ENCODE peak calls at places on chromosomes 3 and 15, in four cellular contexts. One of them, this sample, is unnamed.

GRCh38 chr3:135038191-135038590 is 243.1 kb downstream of the EPHB1 start:
- DNase-seq in K562: no peak
- DNase-seq in SK-N-SH: no peak
- DNase-seq in HL-60: no peak
- DNase-seq in this sample: no peak

GRCh38 chr3:4986175-4986610 is 7.0 kb downstream of the BHLHE40 start:
- DNase-seq in K562: no peak
- DNase-seq in SK-N-SH: no peak
- DNase-seq in HL-60: no peak
- DNase-seq in this sample: no peak

GRCh38 chr3:62131620-62132019 is 241.7 kb downstream of the FEZF2 start:
- DNase-seq in K562: no peak
- DNase-seq in SK-N-SH: peak; percentile 28
- DNase-seq in HL-60: no peak
- DNase-seq in this sample: no peak

GRCh38 chr15:48992545-48992944 is 28.8 kb upstream of the SHC4 start:
- DNase-seq in K562: no peak
- DNase-seq in SK-N-SH: no peak
- DNase-seq in HL-60: peak; percentile 58
- DNase-seq in this sample: no peak

GRCh38 chr3:66499881-66500574 is 794 bp downstream of the LRIG1 start:
- DNase-seq in K562: no peak
- DNase-seq in SK-N-SH: peak; percentile 71
- DNase-seq in HL-60: no peak
- DNase-seq in this sample: no peak

GRCh38 chr15:51390239-51390931 is 48.9 kb downstream of the GLDN start:
- DNase-seq in K562: no peak
- DNase-seq in SK-N-SH: no peak
- DNase-seq in HL-60: no peak
- DNase-seq in this sample: no peak

GRCh38 chr3:124774305-124774673 is 44.0 kb downstream of the UMPS start:
- DNase-seq in K562: no peak
- DNase-seq in SK-N-SH: no peak
- DNase-seq in HL-60: no peak
- DNase-seq in this sample: no peak

GRCh38 chr15:25762015-25762662 is 101.0 kb downstream of the ATP10A start:
- DNase-seq in K562: no peak
- DNase-seq in SK-N-SH: no peak
- DNase-seq in HL-60: peak; percentile 5
- DNase-seq in this sample: no peak

GRCh38 chr15:51368751-51369450 is 27.4 kb downstream of the GLDN start:
- DNase-seq in K562: no peak
- DNase-seq in SK-N-SH: no peak
- DNase-seq in HL-60: no peak
- DNase-seq in this sample: peak; percentile 22

DNA sequence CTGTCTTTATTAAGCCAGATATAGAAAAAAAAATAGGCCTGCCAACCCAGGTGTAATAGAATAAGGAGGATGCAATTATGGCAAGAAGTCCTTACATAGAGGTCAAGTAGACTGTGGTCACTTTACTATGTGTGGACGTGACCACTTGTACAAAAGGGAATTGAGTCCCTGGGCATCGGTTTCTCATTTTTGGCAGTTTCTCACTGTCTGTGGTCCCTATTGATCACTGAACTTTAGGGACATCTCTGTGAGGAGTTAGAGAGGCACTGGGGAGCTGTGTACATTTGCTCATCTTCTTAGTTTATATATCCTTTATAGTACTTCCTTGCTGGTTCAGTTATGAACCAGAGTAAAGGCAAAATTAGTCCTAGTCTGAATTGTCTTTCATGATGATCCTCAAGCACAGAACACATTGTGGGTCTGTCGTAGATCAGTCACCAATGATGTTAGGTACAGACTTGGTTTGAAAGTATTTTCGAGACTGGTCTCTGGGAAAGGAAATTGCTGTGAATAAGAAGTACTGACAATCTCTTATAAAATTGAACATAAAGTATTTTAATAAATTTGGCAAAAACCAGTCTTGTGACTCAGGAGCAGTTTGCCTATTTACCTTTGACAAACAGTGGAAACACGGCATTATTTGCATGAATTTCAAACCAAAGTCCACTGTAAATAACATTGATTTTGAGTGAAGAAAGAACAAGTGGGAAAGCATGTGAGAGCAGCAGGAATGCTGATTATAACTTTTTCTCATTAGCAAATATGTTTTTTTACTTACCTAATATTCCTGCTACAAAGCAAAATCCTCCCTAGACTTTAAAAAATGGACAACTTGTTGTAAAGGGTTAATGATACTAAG is 218.9 kb upstream of the DPH6 start:
- DNase-seq in K562: no peak
- DNase-seq in SK-N-SH: no peak
- DNase-seq in HL-60: no peak
- DNase-seq in this sample: no peak
- TF ChIP-seq REST in K562: no peak
- TF ChIP-seq REST in SK-N-SH: no peak
- TF ChIP-seq REST in HL-60: no peak
- TF ChIP-seq REST in this sample: no peak

GRCh38 chr3:32457971-32458471 is 44.6 kb downstream of the CMTM6 start:
- DNase-seq in K562: peak; percentile 30
- DNase-seq in SK-N-SH: no peak
- DNase-seq in HL-60: peak; percentile 62
- DNase-seq in this sample: no peak
- H3K27ac ChIP-seq in K562: no peak overlapping the region
- H3K27ac ChIP-seq in SK-N-SH: no peak overlapping the region
- H3K27ac ChIP-seq in HL-60: peak overlapping the region; percentile 82
- H3K27ac ChIP-seq in this sample: no peak overlapping the region

GRCh38 chr15:101264911-101265641 is 12.2 kb downstream of the SELENOS start:
- DNase-seq in K562: no peak
- DNase-seq in SK-N-SH: no peak
- DNase-seq in HL-60: no peak
- DNase-seq in this sample: no peak
- TF ChIP-seq REST in K562: no peak
- TF ChIP-seq REST in SK-N-SH: no peak
- TF ChIP-seq REST in HL-60: no peak
- TF ChIP-seq REST in this sample: no peak

DNA sequence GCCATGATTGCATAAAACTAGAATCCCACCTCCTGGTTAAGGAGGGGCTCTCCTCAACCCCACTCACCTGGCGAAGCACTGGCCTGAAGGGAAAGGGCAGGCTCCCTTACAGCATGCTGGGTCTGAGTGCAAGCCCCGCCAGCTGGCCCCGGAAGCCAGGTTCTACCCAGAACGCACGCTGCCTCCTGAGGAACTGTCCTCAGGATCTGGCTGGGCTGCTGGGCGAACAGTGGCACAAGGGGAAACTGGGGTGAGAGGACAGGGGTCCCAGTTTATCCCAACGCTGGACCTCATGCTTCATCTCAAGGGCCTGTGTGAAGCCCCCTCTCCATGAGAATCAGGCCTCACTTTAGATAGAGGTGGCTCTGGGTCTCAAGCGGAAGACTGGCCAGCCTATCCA is 47.5 kb downstream of the NUP210 start:
- DNase-seq in K562: no peak
- DNase-seq in SK-N-SH: no peak
- DNase-seq in HL-60: no peak
- DNase-seq in this sample: no peak
- H3K27ac ChIP-seq in K562: no peak overlapping the region
- H3K27ac ChIP-seq in SK-N-SH: no peak overlapping the region
- H3K27ac ChIP-seq in HL-60: no peak overlapping the region
- H3K27ac ChIP-seq in this sample: no peak overlapping the region

DNA sequence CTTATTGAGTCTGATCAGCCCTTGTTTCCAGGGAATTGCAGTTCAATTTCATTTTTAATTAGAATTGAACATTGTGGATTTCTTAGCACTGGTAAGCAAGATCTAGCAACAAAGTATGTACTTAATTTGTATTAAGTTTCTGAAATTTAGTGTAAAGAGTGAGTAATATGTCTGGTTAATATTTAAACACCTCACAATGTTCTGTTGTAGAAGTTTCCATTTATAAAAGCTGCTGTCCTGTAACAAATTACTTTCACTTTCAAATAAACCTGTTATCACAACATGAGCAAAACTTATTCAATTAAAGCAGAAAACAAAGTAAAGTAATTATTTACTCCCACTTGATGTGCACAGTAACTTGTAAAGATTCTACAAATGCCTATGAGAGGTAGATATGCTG is 448.5 kb downstream of the NAALADL2 start:
- DNase-seq in K562: no peak
- DNase-seq in SK-N-SH: no peak
- DNase-seq in HL-60: no peak
- DNase-seq in this sample: no peak
- TF ChIP-seq REST in K562: no peak
- TF ChIP-seq REST in SK-N-SH: no peak
- TF ChIP-seq REST in HL-60: no peak
- TF ChIP-seq REST in this sample: no peak

DNA sequence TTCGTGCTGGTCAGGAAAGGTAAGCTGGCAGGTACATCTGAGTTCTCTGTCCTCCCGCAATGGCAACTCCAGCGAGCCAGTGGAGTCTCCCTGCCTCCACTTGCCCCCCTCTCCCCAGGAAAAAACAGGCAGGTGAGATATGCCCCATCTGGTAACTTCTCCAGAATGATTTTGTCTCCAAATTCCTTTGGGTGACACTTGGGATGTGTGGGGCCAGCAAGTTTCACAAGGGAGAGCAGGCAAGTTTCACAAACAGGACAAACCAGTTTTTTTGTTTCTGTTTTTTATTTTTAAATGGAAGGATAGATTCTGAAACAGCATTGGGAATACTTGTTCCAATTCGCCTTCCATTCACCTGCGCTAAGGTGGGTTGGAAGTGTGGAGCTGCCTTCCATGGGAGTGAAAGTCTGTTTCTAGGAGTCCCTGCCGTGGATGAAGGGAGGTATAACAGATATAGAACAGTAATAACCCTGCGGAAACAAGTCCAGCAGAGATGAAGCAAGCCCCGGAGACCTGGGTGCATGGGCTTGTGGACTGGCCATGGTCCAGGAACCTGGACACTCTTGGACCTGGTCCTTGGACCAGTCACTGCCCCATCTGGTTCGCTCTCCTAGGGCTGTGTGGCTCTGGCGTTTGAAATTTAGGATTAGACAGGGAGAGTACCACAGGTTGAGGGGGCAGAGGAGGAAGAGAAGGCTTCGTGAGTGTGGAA is 22.9 kb upstream of the KIF23 start:
- DNase-seq in K562: no peak
- DNase-seq in SK-N-SH: no peak
- DNase-seq in HL-60: no peak
- DNase-seq in this sample: no peak
- H3K27ac ChIP-seq in K562: no peak overlapping the region
- H3K27ac ChIP-seq in SK-N-SH: no peak overlapping the region
- H3K27ac ChIP-seq in HL-60: no peak overlapping the region
- H3K27ac ChIP-seq in this sample: no peak overlapping the region

DNA sequence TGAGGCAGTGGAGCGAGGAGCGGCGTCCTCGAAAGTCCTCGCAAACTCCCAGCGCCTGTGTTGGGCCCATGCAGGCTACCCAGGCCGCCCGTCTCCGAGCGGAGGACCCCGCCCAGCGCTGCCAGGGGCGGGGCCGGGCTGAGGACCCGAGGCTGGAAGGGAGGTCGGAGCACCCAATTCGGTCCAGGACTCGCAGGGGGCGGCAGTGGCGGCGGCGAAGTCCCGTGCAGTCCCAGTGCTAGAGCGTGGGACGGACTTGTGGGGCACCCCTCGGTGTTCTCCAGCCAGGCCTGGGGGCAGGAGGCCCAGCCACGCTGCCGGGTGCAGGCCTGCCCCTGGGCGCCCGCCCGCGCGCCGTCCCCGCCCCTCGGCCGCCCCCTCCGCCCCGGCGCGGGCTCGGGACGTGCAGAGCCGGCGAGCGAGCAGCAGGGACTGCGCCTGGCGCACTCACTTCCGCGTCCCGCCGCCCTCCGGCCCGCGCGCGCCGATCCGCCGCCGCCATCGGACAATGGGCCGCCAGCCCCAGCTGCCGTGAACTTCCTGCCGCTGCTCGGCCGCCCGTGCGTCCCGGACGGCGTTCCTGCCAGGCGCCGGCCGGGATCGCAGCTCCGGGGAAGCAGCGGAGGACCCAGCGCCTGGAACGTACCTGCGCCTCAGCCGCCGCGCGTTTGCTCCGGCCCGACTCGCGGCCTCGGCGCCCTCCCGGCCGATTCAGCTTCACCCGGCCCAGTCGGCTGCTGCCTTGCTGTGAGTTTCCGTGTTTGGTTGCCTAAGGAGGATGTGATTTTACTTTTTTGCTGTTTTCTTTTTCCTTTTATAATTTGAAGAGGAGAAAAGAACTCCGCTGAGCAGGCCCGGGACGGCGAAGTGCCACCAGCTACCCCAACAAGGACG is 596 bp upstream of the LIMD1 start:
- DNase-seq in K562: peak; percentile 92
- DNase-seq in SK-N-SH: peak; percentile 95
- DNase-seq in HL-60: peak; percentile 72
- DNase-seq in this sample: no peak
- TF ChIP-seq REST in K562: no peak
- TF ChIP-seq REST in SK-N-SH: no peak
- TF ChIP-seq REST in HL-60: peak; percentile 55
- TF ChIP-seq REST in this sample: no peak

DNA sequence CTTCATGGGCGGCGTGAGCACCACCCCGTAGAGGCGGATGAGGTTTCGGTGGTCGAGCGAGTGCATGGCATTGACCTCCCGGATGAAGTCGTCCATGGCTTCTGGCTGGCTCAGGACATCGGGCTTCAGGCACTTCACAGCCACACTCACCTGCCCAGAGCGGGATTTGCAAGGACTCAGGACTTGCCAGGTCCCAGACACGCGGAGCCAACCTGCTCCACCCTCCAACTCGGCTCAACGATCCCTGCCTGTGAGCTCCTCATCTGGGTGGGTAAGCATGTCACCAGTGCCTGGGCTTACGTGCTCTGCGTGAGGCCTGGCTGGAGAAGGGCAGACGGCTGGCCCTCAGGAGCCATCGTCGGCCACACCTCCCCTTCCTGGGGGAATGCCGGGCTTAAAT is 25.2 kb downstream of the TNK2 start:
- DNase-seq in K562: no peak
- DNase-seq in SK-N-SH: no peak
- DNase-seq in HL-60: no peak
- DNase-seq in this sample: no peak
- H3K27ac ChIP-seq in K562: no peak overlapping the region
- H3K27ac ChIP-seq in SK-N-SH: no peak overlapping the region
- H3K27ac ChIP-seq in HL-60: no peak overlapping the region
- H3K27ac ChIP-seq in this sample: no peak overlapping the region

GRCh38 chr15:89334510-89335288 is at the start of gene POLG:
- DNase-seq in K562: peak; percentile 98
- DNase-seq in SK-N-SH: peak; percentile 97
- DNase-seq in HL-60: peak; percentile 99
- DNase-seq in this sample: peak; percentile 97
- TF ChIP-seq REST in K562: no peak
- TF ChIP-seq REST in SK-N-SH: no peak
- TF ChIP-seq REST in HL-60: peak; percentile 76
- TF ChIP-seq REST in this sample: no peak

GRCh38 chr15:56985871-56986270 is 67.4 kb downstream of the TCF12 start:
- DNase-seq in K562: no peak
- DNase-seq in SK-N-SH: no peak
- DNase-seq in HL-60: no peak
- DNase-seq in this sample: no peak
- H3K27ac ChIP-seq in K562: no peak overlapping the region
- H3K27ac ChIP-seq in SK-N-SH: peak overlapping the region; percentile 76
- H3K27ac ChIP-seq in HL-60: no peak overlapping the region
- H3K27ac ChIP-seq in this sample: no peak overlapping the region

This sample was measured in Panc1.